ENCODE peak calls at places on chromosome 11, in five cellular contexts. One of them, this sample, is unnamed.

GRCh38 chr11:46865340-46865739 is 19.3 kb upstream of the CKAP5 start:
- DNase-seq in breast epithelium: no peak
- DNase-seq in GM04504: peak; percentile 22
- DNase-seq in GDM1: no peak
- DNase-seq in fibroblast of the conjunctiva: peak; percentile 48
- DNase-seq in this sample: no peak

GRCh38 chr11:122187373-122188165 is 71.6 kb upstream of the BLID start:
- DNase-seq in breast epithelium: no peak
- DNase-seq in GM04504: no peak
- DNase-seq in GDM1: no peak
- DNase-seq in fibroblast of the conjunctiva: no peak
- DNase-seq in this sample: no peak

GRCh38 chr11:134498326-134499139 is 86.5 kb upstream of the B3GAT1 start:
- DNase-seq in breast epithelium: peak; percentile 29
- DNase-seq in GM04504: no peak
- DNase-seq in GDM1: no peak
- DNase-seq in fibroblast of the conjunctiva: no peak
- DNase-seq in this sample: no peak

GRCh38 chr11:64620286-64620962 is 29.4 kb downstream of the SLC22A12 start:
- DNase-seq in breast epithelium: no peak
- DNase-seq in GM04504: no peak
- DNase-seq in GDM1: no peak
- DNase-seq in fibroblast of the conjunctiva: no peak
- DNase-seq in this sample: no peak

GRCh38 chr11:123061403-123062157 is at the start of gene HSPA8:
- DNase-seq in breast epithelium: peak; percentile 68
- DNase-seq in GM04504: no peak
- DNase-seq in GDM1: no peak
- DNase-seq in fibroblast of the conjunctiva: peak; percentile 66
- DNase-seq in this sample: peak; percentile 62

GRCh38 chr11:14907411-14908213 is 15.6 kb upstream of the CYP2R1 start:
- DNase-seq in breast epithelium: peak; percentile 40
- DNase-seq in GM04504: no peak
- DNase-seq in GDM1: peak; percentile 61
- DNase-seq in fibroblast of the conjunctiva: no peak
- DNase-seq in this sample: peak; percentile 61

GRCh38 chr11:126393143-126393542 is 37.7 kb downstream of the ST3GAL4 start:
- DNase-seq in breast epithelium: no peak
- DNase-seq in GM04504: no peak
- DNase-seq in GDM1: no peak
- DNase-seq in fibroblast of the conjunctiva: no peak
- DNase-seq in this sample: no peak

GRCh38 chr11:44268073-44268806 is 41.7 kb downstream of the ALX4 start:
- DNase-seq in breast epithelium: no peak
- DNase-seq in GM04504: no peak
- DNase-seq in GDM1: no peak
- DNase-seq in fibroblast of the conjunctiva: no peak
- DNase-seq in this sample: no peak

This sample was measured in A549.